ENCODE peak calls at places on chromosomes 11 and 22, in six cellular contexts. J is sigmoid colon, V is tibial nerve, T is A549, L is stomach, N is transverse colon. O is an unnamed sample.

GRCh38 chr11:64742940-64743590 is 877 bp downstream of the RASGRP2 start:
- DNase-seq in J (peak; percentile 92), V (peak; percentile 64), T (peak; percentile 48), L (peak; percentile 79), N (peak; percentile 80), O (peak; percentile 55)

GRCh38 chr22:36541831-36542391 is 12.9 kb upstream of the EIF3D start:
- DNase-seq in J (no peak), V (no peak), T (peak; percentile 69), L (peak; percentile 35), N (no peak), O (no peak)

GRCh38 chr22:21936151-21936778 is 16.4 kb downstream of the PPM1F start:
- DNase-seq in J (no peak), V (peak; percentile 30), T (no peak), L (no peak), N (peak; percentile 33), O (no peak)

GRCh38 chr22:45812910-45813309 is 141.3 kb downstream of the ATXN10 start:
- DNase-seq in J (no peak), V (no peak), T (no peak), L (no peak), N (no peak), O (no peak)

GRCh38 chr11:126607374-126607773 is 251.9 kb downstream of the ST3GAL4 start:
- DNase-seq in J (no peak), V (peak; percentile 18), T (peak; percentile 44), L (peak; percentile 64), N (peak; percentile 25), O (no peak)

GRCh38 chr11:64971421-64972233 is at the start of gene MAJIN:
- DNase-seq in J (peak; percentile 93), V (peak; percentile 55), T (peak; percentile 88), L (peak; percentile 91), N (peak; percentile 90), O (peak; percentile 84)

GRCh38 chr11:47856186-47856585 is 8.0 kb upstream of the NUP160 start:
- DNase-seq in J (no peak), V (no peak), T (peak; percentile 35), L (no peak), N (no peak), O (no peak)

GRCh38 chr11:65960824-65961266 is 689 bp upstream of the SART1 start:
- DNase-seq in J (no peak), V (no peak), T (no peak), L (no peak), N (no peak), O (no peak)

GRCh38 chr11:88402192-88402715 is 64.7 kb upstream of the CTSC start:
- DNase-seq in J (no peak), V (no peak), T (peak; percentile 40), L (no peak), N (no peak), O (no peak)

GRCh38 chr11:95652002-95652472 is 137.5 kb downstream of the FAM76B start:
- DNase-seq in J (no peak), V (no peak), T (no peak), L (no peak), N (no peak), O (no peak)

GRCh38 chr11:1530686-1531256 is 41.3 kb downstream of the DUSP8 start:
- DNase-seq in J (no peak), V (no peak), T (no peak), L (no peak), N (no peak), O (no peak)

GRCh38 chr11:77515483-77515882 is 41.6 kb upstream of the PAK1 start:
- DNase-seq in J (no peak), V (no peak), T (peak; percentile 64), L (no peak), N (peak; percentile 16), O (no peak)

DNA sequence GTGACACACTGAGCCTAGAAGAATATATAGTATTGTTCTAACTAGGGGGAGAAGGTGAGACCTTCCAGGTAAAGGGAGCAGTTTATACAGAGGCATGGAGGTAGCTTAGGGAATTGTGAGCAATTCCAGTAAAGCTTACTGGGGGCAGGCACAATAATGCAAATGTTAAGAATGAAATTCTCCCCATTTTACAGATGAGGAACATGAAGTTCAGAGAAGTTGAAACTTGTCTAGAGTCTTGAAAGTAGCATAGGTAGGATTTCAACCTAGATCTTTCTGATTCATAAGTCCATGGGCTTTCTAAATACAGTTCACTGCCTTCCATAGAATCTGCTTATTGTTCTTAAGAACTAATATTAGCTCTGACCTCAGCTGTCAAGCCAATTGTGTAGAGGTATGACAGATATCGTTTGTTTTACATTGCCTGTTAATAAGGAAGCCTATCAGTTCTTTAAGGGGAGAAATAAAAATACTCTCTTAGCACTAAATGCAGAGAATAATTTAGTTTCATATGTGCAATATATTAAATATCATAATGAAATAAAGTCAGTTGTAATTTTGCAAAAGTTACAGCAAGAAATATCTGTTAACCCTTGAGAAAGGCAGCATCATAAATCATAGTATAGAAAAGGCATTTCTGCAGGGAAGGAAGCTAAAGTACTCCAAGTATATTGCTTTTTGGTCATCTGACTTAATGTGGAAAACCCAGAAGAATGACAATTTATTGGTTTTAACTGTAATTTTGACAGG is 181.7 kb downstream of the UVRAG start:
- DNase-seq in J (no peak), V (no peak), T (no peak), L (no peak), N (no peak), O (no peak)
- TF ChIP-seq EP300 in J (no peak), V (no peak), T (no peak), L (no peak), N (no peak), O (no peak)

GRCh38 chr11:87331273-87331672 is 293.5 kb downstream of the TMEM135 start:
- DNase-seq in J (peak; percentile 53), V (peak; percentile 12), T (no peak), L (no peak), N (no peak), O (no peak)

GRCh38 chr11:87325490-87325872 is 287.7 kb downstream of the TMEM135 start:
- DNase-seq in J (no peak), V (no peak), T (no peak), L (no peak), N (no peak), O (no peak)

GRCh38 chr11:87326594-87326993 is 288.9 kb downstream of the TMEM135 start:
- DNase-seq in J (no peak), V (no peak), T (no peak), L (no peak), N (no peak), O (no peak)

GRCh38 chr11:87324817-87325489 is 287.2 kb downstream of the TMEM135 start:
- DNase-seq in J (no peak), V (no peak), T (no peak), L (no peak), N (no peak), O (no peak)

GRCh38 chr11:87330072-87330678 is 292.4 kb downstream of the TMEM135 start:
- DNase-seq in J (no peak), V (no peak), T (no peak), L (no peak), N (no peak), O (no peak)
- H3K27ac ChIP-seq in J (no peak overlapping the region), V (peak overlapping the region; percentile 48), T (no peak overlapping the region), L (no peak overlapping the region), N (no peak overlapping the region), O (no peak overlapping the region)

DNA sequence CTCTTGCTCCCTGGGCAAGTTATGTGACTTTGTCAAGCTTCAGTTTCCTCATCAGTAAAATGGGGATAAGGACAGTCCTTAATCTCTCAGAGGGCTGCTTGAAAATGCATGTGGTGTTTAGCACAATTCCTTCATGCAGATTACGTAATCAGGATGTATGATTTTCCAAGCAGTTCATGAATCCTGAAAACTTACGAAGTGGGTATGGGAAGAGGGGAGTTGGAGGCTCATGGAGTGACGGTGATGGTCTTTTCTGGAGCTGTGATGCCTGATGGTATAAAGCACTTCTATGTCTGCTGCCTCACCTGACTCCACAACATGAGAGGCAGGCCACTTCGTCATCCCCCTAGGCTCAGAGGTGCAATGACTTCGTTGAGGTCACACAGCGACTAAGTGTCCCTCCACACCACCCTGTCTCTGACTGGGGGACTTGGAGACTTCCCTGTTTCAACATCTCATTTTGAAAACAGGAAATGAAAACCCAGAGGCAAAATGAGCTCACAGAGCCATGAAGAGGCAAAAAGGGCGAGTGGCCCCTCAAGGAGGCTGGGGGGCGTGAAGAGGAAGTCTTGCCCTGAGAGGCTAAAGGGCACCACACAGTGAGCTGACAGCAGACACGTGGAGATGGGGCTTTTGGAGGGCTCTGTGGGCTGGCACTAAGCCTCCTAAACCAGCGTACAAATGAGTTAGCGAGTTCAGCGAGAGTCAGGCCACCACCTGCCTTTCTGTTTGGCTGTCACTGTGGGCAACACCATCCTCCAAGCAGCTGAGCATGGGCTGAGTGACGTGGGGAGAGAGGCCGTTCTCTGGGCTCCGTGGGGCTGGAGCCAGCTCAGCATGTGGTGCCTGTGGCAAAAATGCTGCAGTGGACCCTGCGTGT is 10.1 kb downstream of the MCM5 start:
- DNase-seq in J (no peak), V (no peak), T (no peak), L (no peak), N (peak; percentile 52), O (no peak)
- TF ChIP-seq EP300 in J (no peak), V (peak; percentile 50), T (no peak), L (no peak), N (no peak), O (no peak)

GRCh38 chr11:68513930-68514487 is 53.5 kb downstream of the PPP6R3 start:
- DNase-seq in J (no peak), V (no peak), T (no peak), L (no peak), N (no peak), O (no peak)

GRCh38 chr11:68517121-68517741 is 56.7 kb downstream of the PPP6R3 start:
- DNase-seq in J (no peak), V (no peak), T (no peak), L (no peak), N (no peak), O (no peak)

GRCh38 chr11:68521962-68522626 is 61.5 kb downstream of the PPP6R3 start:
- DNase-seq in J (no peak), V (no peak), T (no peak), L (no peak), N (no peak), O (no peak)

GRCh38 chr11:68523743-68524142 is 63.2 kb downstream of the PPP6R3 start:
- DNase-seq in J (no peak), V (no peak), T (no peak), L (no peak), N (no peak), O (no peak)

DNA sequence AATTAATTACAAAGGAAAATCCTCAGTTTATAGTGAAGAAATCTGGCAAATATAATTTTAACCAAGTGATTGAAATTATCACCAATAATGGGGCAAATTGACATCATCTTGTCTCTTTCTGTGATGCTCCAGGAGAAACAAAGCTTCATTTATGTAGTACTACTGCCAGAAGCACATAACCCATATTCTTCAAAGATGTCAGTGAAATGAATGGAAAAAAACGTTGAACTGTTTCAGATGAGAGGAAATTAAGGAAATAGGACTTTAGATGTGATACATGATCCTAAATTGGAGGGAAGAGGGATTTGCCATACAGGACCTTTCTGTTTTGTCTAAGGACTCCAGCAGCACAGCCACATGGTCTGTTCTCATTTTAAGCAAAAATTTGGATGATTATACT is 57.6 kb downstream of the PPP6R3 start:
- DNase-seq in J (no peak), V (no peak), T (no peak), L (no peak), N (no peak), O (no peak)
- H3K27ac ChIP-seq in J (no peak overlapping the region), V (no peak overlapping the region), T (no peak overlapping the region), L (no peak overlapping the region), N (no peak overlapping the region), O (no peak overlapping the region)

O was measured in ovary.